ENCODE peak calls at places on chromosomes 3 and 15, in four cellular contexts. One of them, this sample, is unnamed.

GRCh38 chr15:57500256-57500655 is 91.4 kb upstream of the MYZAP start:
- DNase-seq in iPS DF 19.7: no peak
- DNase-seq in dermis microvascular lymphatic vessel endothelial cell: no peak
- DNase-seq in mesenchymal stem cell: no peak
- DNase-seq in this sample: no peak

GRCh38 chr3:107065094-107065861 is 312.0 kb upstream of the CCDC54 start:
- DNase-seq in iPS DF 19.7: no peak
- DNase-seq in dermis microvascular lymphatic vessel endothelial cell: no peak
- DNase-seq in mesenchymal stem cell: no peak
- DNase-seq in this sample: no peak

GRCh38 chr15:49286649-49287394 is 116.8 kb downstream of the GALK2 start:
- DNase-seq in iPS DF 19.7: no peak
- DNase-seq in dermis microvascular lymphatic vessel endothelial cell: no peak
- DNase-seq in mesenchymal stem cell: no peak
- DNase-seq in this sample: no peak

GRCh38 chr3:126913524-126913923 is 69.4 kb upstream of the PLXNA1 start:
- DNase-seq in iPS DF 19.7: no peak
- DNase-seq in dermis microvascular lymphatic vessel endothelial cell: no peak
- DNase-seq in mesenchymal stem cell: no peak
- DNase-seq in this sample: no peak

GRCh38 chr3:21962456-21962855 is 211.4 kb upstream of the ZNF385D start:
- DNase-seq in iPS DF 19.7: no peak
- DNase-seq in dermis microvascular lymphatic vessel endothelial cell: peak; percentile 23
- DNase-seq in mesenchymal stem cell: no peak
- DNase-seq in this sample: no peak

GRCh38 chr3:190239325-190239724 is 82.9 kb downstream of the CLDN1 start:
- DNase-seq in iPS DF 19.7: no peak
- DNase-seq in dermis microvascular lymphatic vessel endothelial cell: no peak
- DNase-seq in mesenchymal stem cell: peak; percentile 36
- DNase-seq in this sample: no peak

GRCh38 chr3:149197669-149198068 is 24.0 kb downstream of the CP start:
- DNase-seq in iPS DF 19.7: no peak
- DNase-seq in dermis microvascular lymphatic vessel endothelial cell: no peak
- DNase-seq in mesenchymal stem cell: no peak
- DNase-seq in this sample: no peak

GRCh38 chr15:62277816-62278394 is 112.8 kb upstream of the C2CD4B start:
- DNase-seq in iPS DF 19.7: no peak
- DNase-seq in dermis microvascular lymphatic vessel endothelial cell: no peak
- DNase-seq in mesenchymal stem cell: no peak
- DNase-seq in this sample: no peak

This sample was measured in pulmonary artery endothelial cell.